ENCODE peak calls at places on chromosomes 7 and 10, in six cellular contexts. I, T, Q, S, P and O are unnamed samples.

GRCh38 chr10:95245425-95246055 is 45.3 kb downstream of the PDLIM1 start:
- DNase-seq in I (peak; percentile 34), T (no peak), Q (no peak), S (no peak), P (no peak), O (no peak)

GRCh38 chr10:25294032-25294926 is 119.5 kb downstream of the GPR158 start:
- DNase-seq in I (peak; percentile 8), T (no peak), Q (no peak), S (no peak), P (peak; percentile 2), O (peak; percentile 33)

GRCh38 chr7:157235357-157236018 is 96.8 kb downstream of the UBE3C start:
- DNase-seq in I (peak; percentile 80), T (no peak), Q (no peak), S (no peak), P (peak; percentile 48), O (no peak)

GRCh38 chr7:131012477-131013031 is 278.5 kb upstream of the KLF14 start:
- DNase-seq in I (no peak), T (no peak), Q (no peak), S (no peak), P (no peak), O (peak; percentile 81)

GRCh38 chr7:130793855-130794618 is 60.0 kb upstream of the KLF14 start:
- DNase-seq in I (peak; percentile 22), T (no peak), Q (no peak), S (no peak), P (peak; percentile 37), O (no peak)

GRCh38 chr7:131327626-131328386 is at the start of gene MKLN1:
- DNase-seq in I (peak; percentile 85), T (peak; percentile 91), Q (peak; percentile 88), S (peak; percentile 93), P (peak; percentile 92), O (peak; percentile 93)

GRCh38 chr7:46195934-46196333 is 274.9 kb upstream of the IGFBP3 start:
- DNase-seq in I (no peak), T (no peak), Q (no peak), S (no peak), P (no peak), O (no peak)

GRCh38 chr10:124975977-124976514 is 34.1 kb downstream of the ZRANB1 start:
- DNase-seq in I (no peak), T (no peak), Q (no peak), S (no peak), P (no peak), O (no peak)

DNA sequence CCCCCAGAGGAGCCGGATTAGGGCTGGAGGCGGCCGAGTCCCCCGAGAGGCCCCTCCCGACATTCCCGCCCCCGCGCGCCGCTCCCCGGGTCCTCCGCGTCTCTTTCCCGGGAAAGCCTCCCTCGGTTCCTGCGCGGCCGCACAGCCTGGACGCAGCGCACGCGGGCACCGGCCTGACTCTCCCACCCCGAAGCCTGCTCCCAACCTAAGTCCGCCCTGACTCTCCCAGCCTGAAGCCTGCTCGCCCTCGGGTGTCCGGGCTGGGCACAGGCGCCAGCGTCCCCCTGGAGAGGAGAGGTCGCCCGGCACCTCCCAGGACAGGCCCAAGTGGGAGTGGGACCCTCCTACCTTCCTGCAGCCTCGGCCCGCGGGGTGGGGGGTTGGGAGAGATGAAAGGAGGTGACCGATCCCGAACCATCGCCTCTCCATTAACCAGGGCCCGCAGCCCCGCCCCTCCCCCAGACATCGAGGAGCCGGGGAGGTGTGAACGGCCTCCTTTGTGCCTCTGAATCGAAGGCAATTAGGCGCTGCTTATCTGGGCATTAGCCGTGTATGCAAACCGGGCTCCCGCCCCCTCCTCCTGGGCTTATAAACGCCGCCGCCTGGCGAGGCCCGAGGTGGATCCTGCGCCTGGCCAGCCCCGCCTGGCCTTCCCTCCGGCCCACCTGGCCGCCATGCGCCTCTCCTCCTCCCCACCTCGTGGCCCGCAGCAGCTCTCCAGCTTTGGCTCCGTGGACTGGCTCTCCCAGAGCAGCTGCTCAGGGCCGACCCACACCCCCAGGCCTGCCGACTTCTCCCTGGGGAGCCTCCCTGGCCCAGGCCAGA is at the start of gene VENTX:
- DNase-seq in I (no peak), T (peak; percentile 95), Q (no peak), S (peak; percentile 87), P (no peak), O (no peak)
- H3K23ac ChIP-seq in I (no peak within 1 kb of the TSS), T (no peak within 1 kb of the TSS), Q (peak within 1 kb of the TSS; percentile 96), S (no peak within 1 kb of the TSS), P (no peak within 1 kb of the TSS), O (no peak within 1 kb of the TSS)

GRCh38 chr10:53726921-53727320 is 954.3 kb upstream of the MBL2 start:
- DNase-seq in I (no peak), T (no peak), Q (no peak), S (no peak), P (no peak), O (no peak)
- H3K18ac ChIP-seq in I (no peak overlapping the region), T (no peak overlapping the region), Q (peak overlapping the region; percentile 48), S (no peak overlapping the region), P (no peak overlapping the region), O (no peak overlapping the region)

DNA sequence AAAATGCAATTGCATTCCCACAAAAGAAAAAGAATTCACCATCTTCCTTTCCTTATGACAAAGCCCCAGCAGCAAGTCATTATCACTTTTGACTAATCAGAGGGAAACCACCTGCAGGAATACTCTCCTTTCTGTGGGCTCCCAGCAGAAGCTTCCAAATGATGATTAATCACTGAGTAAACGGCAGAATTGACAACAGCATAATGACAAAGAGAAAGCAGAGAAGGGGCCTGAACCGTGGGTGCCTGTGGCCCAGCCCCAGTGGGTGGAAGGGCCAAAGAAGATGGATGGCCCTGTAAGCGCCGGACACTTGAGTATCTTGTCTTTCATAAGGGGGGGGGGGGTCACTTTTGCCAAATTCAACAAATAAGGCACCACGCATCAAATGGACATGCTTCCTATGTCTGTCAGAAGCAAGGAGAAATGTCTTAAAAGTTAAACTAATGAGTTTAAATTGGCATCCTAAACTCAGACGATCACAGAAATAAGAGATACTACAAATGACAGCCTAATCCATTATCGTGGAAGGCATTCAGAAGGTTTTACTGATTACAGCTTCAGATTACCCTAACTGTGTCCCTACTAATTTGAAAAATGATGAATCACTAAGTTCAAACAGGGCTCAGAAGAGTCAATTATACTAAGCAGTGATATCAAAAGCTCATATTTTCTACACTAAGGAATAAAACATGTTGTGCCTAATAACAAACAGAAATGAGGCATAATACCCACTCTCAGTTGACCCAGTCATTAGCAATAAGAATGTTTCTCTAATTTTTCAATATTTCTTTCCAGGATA is 152.2 kb upstream of the NRBF2 start:
- DNase-seq in I (no peak), T (no peak), Q (no peak), S (no peak), P (no peak), O (no peak)
- H4K91ac ChIP-seq in I (no peak overlapping the region), T (no peak overlapping the region), Q (no peak overlapping the region), S (no peak overlapping the region), P (no peak overlapping the region), O (no peak overlapping the region)

GRCh38 chr7:155621418-155621980 is 23.0 kb upstream of the RBM33 start:
- DNase-seq in I (no peak), T (no peak), Q (no peak), S (no peak), P (no peak), O (no peak)

GRCh38 chr7:155620497-155620896 is 24.0 kb upstream of the RBM33 start:
- DNase-seq in I (no peak), T (no peak), Q (no peak), S (no peak), P (no peak), O (no peak)

GRCh38 chr7:155619634-155620271 is 24.7 kb upstream of the RBM33 start:
- DNase-seq in I (no peak), T (no peak), Q (no peak), S (no peak), P (no peak), O (no peak)

GRCh38 chr7:155618708-155619633 is 25.5 kb upstream of the RBM33 start:
- DNase-seq in I (peak; percentile 58), T (no peak), Q (no peak), S (no peak), P (peak; percentile 39), O (no peak)
- H3K23ac ChIP-seq in I (no peak overlapping the region), T (no peak overlapping the region), Q (no peak overlapping the region), S (no peak overlapping the region), P (no peak overlapping the region), O (no peak overlapping the region)

GRCh38 chr7:80721880-80722595 is 83.6 kb downstream of the CD36 start:
- DNase-seq in I (peak; percentile 92), T (no peak), Q (no peak), S (no peak), P (peak; percentile 91), O (peak; percentile 59)

GRCh38 chr7:80719261-80719660 is 80.8 kb downstream of the CD36 start:
- DNase-seq in I (peak; percentile 77), T (no peak), Q (no peak), S (no peak), P (peak; percentile 59), O (peak; percentile 92)

GRCh38 chr7:80724249-80724871 is 85.9 kb downstream of the CD36 start:
- DNase-seq in I (peak; percentile 89), T (no peak), Q (no peak), S (no peak), P (peak; percentile 78), O (peak; percentile 26)

GRCh38 chr7:80725181-80725611 is 86.8 kb downstream of the CD36 start:
- DNase-seq in I (no peak), T (no peak), Q (no peak), S (no peak), P (no peak), O (no peak)

GRCh38 chr7:80722596-80723141 is 84.2 kb downstream of the CD36 start:
- DNase-seq in I (peak; percentile 100), T (peak; percentile 48), Q (no peak), S (no peak), P (peak; percentile 98), O (peak; percentile 95)
- H3K18ac ChIP-seq in I (peak overlapping the region; percentile 99), T (no peak overlapping the region), Q (no peak overlapping the region), S (no peak overlapping the region), P (no peak overlapping the region), O (no peak overlapping the region)

DNA sequence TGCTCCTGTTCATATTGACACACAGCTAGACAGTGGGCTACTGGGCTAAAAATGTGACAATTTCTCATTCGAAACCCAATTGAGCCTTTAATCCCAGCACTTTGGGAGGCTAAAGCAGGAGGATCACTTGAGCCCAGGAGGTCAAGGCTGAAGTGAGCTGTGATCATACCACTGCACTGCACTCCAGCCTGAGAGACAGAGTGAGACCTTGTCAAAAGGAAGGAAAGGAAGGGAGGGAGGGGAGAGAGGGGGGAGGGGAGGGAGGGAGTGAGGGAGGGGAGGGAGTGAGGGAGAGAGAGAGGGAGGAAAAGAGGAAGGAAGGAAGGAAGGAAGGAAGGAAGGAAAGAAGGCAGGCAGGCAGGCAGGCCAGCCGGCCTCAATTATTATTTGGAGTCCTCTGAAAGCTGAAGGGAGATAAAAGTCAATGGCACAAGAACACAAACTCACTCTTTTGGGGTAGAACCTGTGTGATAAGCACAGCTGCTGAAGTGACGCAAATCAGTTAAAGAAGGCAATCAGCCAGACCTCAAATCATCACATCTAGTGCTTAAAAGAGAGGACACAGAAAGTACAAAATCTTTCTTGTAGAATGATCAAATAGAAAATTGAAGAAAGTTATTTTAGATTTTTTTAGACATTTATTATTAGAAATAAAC is 98.1 kb downstream of the CCDC71L start:
- DNase-seq in I (no peak), T (no peak), Q (no peak), S (no peak), P (no peak), O (no peak)
- H4K91ac ChIP-seq in I (no peak overlapping the region), T (no peak overlapping the region), Q (no peak overlapping the region), S (no peak overlapping the region), P (no peak overlapping the region), O (peak overlapping the region; percentile 16)